ENCODE peak calls at places on chromosomes 5 and 9, in four cellular contexts. I is GM12878; B is activated T-cell treated with anti-CD3 and anti-CD28 coated beads, Interleukin-2, amount 50 U/mL, for 72 hours; F is stimulated activated naive CD8-positive, alpha-beta T cell treated with anti-CD3 and anti-CD28 coated beads, Interleukin-15, amount 100 ng/mL, for 72 hours. N is an unnamed sample.
A peak's percentile ranks its signal among the peaks of the same experiment; 100 is the strongest.

GRCh38 chr5:75640395-75640794 is 29.1 kb downstream of the ANKDD1B start:
- ATAC-seq in I (no peak), F (no peak), B (no peak), N (no peak)

GRCh38 chr5:167152561-167152960 is 1138.9 kb upstream of the WWC1 start:
- ATAC-seq in F (no peak), B (no peak), I (no peak), N (no peak)

GRCh38 chr5:175826980-175827379 is 44.4 kb upstream of the CPLX2 start:
- ATAC-seq in I (no peak), B (no peak), F (no peak), N (no peak)

GRCh38 chr5:73822989-73823339 is 197.0 kb downstream of the ARHGEF28 start:
- ATAC-seq in I (no peak), F (no peak), B (no peak), N (no peak)

GRCh38 chr9:89743216-89743575 is 138.4 kb downstream of the GADD45G start:
- ATAC-seq in F (peak; percentile 52), I (peak; percentile 24), B (peak; percentile 54), N (peak; percentile 6)

GRCh38 chr5:67188274-67188857 is 8.2 kb downstream of the CD180 start:
- ATAC-seq in B (peak; percentile 40), I (no peak), F (no peak), N (peak; percentile 78)

GRCh38 chr9:99748251-99748650 is 73.4 kb upstream of the NR4A3 start:
- ATAC-seq in F (no peak), B (no peak), I (no peak), N (no peak)

GRCh38 chr9:130347036-130347435 is 81.5 kb downstream of the HMCN2 start:
- ATAC-seq in B (no peak), F (no peak), I (no peak), N (no peak)

GRCh38 chr9:92535940-92536850 is at the start of gene ECM2:
- ATAC-seq in B (no peak), I (no peak), F (no peak), N (no peak)

GRCh38 chr5:115381911-115382662 is 85.6 kb upstream of the CCDC112 start:
- ATAC-seq in F (no peak), B (no peak), I (no peak), N (no peak)

GRCh38 chr9:122382901-122383850 is 12.4 kb downstream of the PTGS1 start:
- ATAC-seq in F (no peak), B (no peak), I (no peak), N (no peak)

GRCh38 chr5:138653502-138653901 is 78.3 kb upstream of the HSPA9 start:
- ATAC-seq in F (no peak), B (no peak), I (peak; percentile 47), N (no peak)

GRCh38 chr9:110835859-110836271 is 167.3 kb downstream of the MUSK start:
- ATAC-seq in F (no peak), I (no peak), B (no peak), N (no peak)

GRCh38 chr5:164237531-164237930 is 732.1 kb downstream of the MAT2B start:
- ATAC-seq in B (no peak), F (no peak), I (no peak), N (no peak)

GRCh38 chr5:87110721-87111120 is 157.0 kb upstream of the RASA1 start:
- ATAC-seq in B (no peak), F (no peak), I (no peak), N (no peak)

GRCh38 chr5:81962041-81962440 is 9.8 kb upstream of the ATG10 start:
- ATAC-seq in I (no peak), B (no peak), F (no peak), N (no peak)

GRCh38 chr5:153939101-153939500 is 99.6 kb downstream of the FAM114A2 start:
- ATAC-seq in F (no peak), B (no peak), I (no peak), N (no peak)

GRCh38 chr5:132464155-132464939 is 26.2 kb downstream of the IRF1 start:
- ATAC-seq in I (peak; percentile 4), B (peak; percentile 24), F (peak; percentile 36), N (peak; percentile 9)

GRCh38 chr5:111996574-111996973 is 239.6 kb upstream of the NREP start:
- ATAC-seq in F (no peak), I (peak; percentile 73), B (no peak), N (no peak)

GRCh38 chr9:12784461-12785250 is 9.8 kb downstream of the LURAP1L start:
- ATAC-seq in B (no peak), I (peak; percentile 98), F (no peak), N (no peak)

GRCh38 chr9:79247021-79247420 is 324.7 kb upstream of the TLE4 start:
- ATAC-seq in I (no peak), F (no peak), B (no peak), N (no peak)

GRCh38 chr9:20640331-20641187 is 18.3 kb upstream of the MLLT3 start:
- ATAC-seq in I (peak; percentile 96), B (peak; percentile 90), F (peak; percentile 95), N (peak; percentile 90)

GRCh38 chr9:112032009-112032408 is 135.4 kb downstream of the UGCG start:
- ATAC-seq in B (peak; percentile 61), F (peak; percentile 78), I (peak; percentile 50), N (peak; percentile 64)

N was measured in activated T-helper 17 cell treated with anti-CD3 and anti-CD28 coated beads, Interleukin-2, amount 50 U/mL, for 72 hours.